ENCODE peak calls at places on chromosomes 4 and X, in ten cellular contexts. D, W, I, S, H, A, O, B, F and M are unnamed samples.

GRCh38 chr4:76406070-76406469 is 14.9 kb downstream of the CCDC158 start:
- DNase-seq in D (no peak), W (no peak), I (no peak), S (no peak), H (no peak), A (no peak), O (no peak), B (no peak), F (no peak), M (no peak)

GRCh38 chr4:115729739-115730266 is 616.4 kb upstream of the NDST4 start:
- DNase-seq in D (no peak), W (no peak), I (no peak), S (no peak), H (no peak), A (no peak), O (no peak), B (no peak), F (no peak), M (no peak)

GRCh38 chr4:53653484-53654053 is 62.3 kb upstream of the LNX1 start:
- DNase-seq in D (no peak), W (no peak), I (peak), S (no peak), H (no peak), A (no peak), O (peak), B (no peak), F (peak), M (no peak)

GRCh38 chr4:75830906-75831305 is 71.3 kb downstream of the PPEF2 start:
- DNase-seq in D (no peak), W (no peak), I (no peak), S (no peak), H (no peak), A (no peak), O (no peak), B (no peak), F (no peak), M (no peak)

GRCh38 chrX:102345916-102346315 is 93.9 kb downstream of the NXF2B start:
- DNase-seq in D (peak), W (peak), I (peak), S (peak), H (peak), A (peak), O (peak), B (peak), F (peak), M (peak)

GRCh38 chr4:184384056-184384809 is 90.1 kb downstream of the IRF2 start:
- DNase-seq in D (peak), W (peak), I (peak), S (no peak), H (no peak), A (peak), O (peak), B (no peak), F (peak), M (no peak)

GRCh38 chrX:118974088-118974907 is at the start of gene LONRF3:
- DNase-seq in D (peak), W (no peak), I (peak), S (peak), H (peak), A (peak), O (no peak), B (peak), F (peak), M (peak)

GRCh38 chr4:75834095-75834771 is 68.0 kb downstream of the PPEF2 start:
- DNase-seq in D (no peak), W (no peak), I (no peak), S (no peak), H (no peak), A (no peak), O (no peak), B (no peak), F (no peak), M (no peak)

GRCh38 chr4:77564231-77564630 is 41.4 kb upstream of the CXCL13 start:
- DNase-seq in D (no peak), W (no peak), I (peak), S (no peak), H (peak), A (no peak), O (no peak), B (no peak), F (no peak), M (peak)

GRCh38 chrX:71177327-71177726 is 32.7 kb downstream of the NLGN3 start:
- DNase-seq in D (no peak), W (no peak), I (no peak), S (no peak), H (no peak), A (no peak), O (no peak), B (no peak), F (no peak), M (no peak)

GRCh38 chr4:39469429-39470077 is 10.7 kb downstream of the LIAS start:
- DNase-seq in D (peak), W (peak), I (peak), S (no peak), H (no peak), A (peak), O (peak), B (no peak), F (peak), M (no peak)

GRCh38 chr4:89184407-89184806 is 73.1 kb downstream of the TIGD2 start:
- DNase-seq in D (no peak), W (no peak), I (no peak), S (no peak), H (no peak), A (no peak), O (no peak), B (no peak), F (no peak), M (no peak)

GRCh38 chr4:113893546-113893945 is 85.9 kb downstream of the ARSJ start:
- DNase-seq in D (peak), W (no peak), I (no peak), S (no peak), H (no peak), A (no peak), O (no peak), B (no peak), F (no peak), M (no peak)

GRCh38 chr4:84804126-84804525 is 162.4 kb downstream of the WDFY3 start:
- DNase-seq in D (no peak), W (no peak), I (no peak), S (no peak), H (no peak), A (no peak), O (no peak), B (no peak), F (no peak), M (no peak)

GRCh38 chr4:16677545-16677944 is 220.9 kb downstream of the LDB2 start:
- DNase-seq in D (no peak), W (no peak), I (no peak), S (no peak), H (no peak), A (no peak), O (no peak), B (no peak), F (no peak), M (no peak)

GRCh38 chr4:3861720-3862639 is 95.8 kb downstream of the ADRA2C start:
- DNase-seq in D (no peak), W (no peak), I (no peak), S (no peak), H (no peak), A (no peak), O (no peak), B (no peak), F (no peak), M (no peak)

GRCh38 chr4:17662694-17663093 is 48.3 kb downstream of the MED28 start:
- DNase-seq in D (peak), W (peak), I (no peak), S (no peak), H (no peak), A (no peak), O (peak), B (no peak), F (no peak), M (no peak)

GRCh38 chr4:4549534-4549933 is 7.7 kb upstream of the STX18 start:
- DNase-seq in D (no peak), W (no peak), I (no peak), S (no peak), H (no peak), A (no peak), O (peak), B (no peak), F (no peak), M (no peak)

GRCh38 chr4:6347511-6348045 is 77.9 kb downstream of the WFS1 start:
- DNase-seq in D (no peak), W (no peak), I (no peak), S (no peak), H (no peak), A (no peak), O (no peak), B (no peak), F (no peak), M (no peak)

GRCh38 chr4:37970702-37971101 is 10.5 kb downstream of the PTTG2 start:
- DNase-seq in D (peak), W (peak), I (peak), S (peak), H (no peak), A (peak), O (peak), B (no peak), F (no peak), M (peak)

GRCh38 chr4:151766691-151767090 is 5.9 kb upstream of the GATB start:
- DNase-seq in D (no peak), W (no peak), I (no peak), S (no peak), H (no peak), A (peak), O (peak), B (no peak), F (no peak), M (no peak)

GRCh38 chr4:104915864-104916263 is 230.8 kb upstream of the TET2 start:
- DNase-seq in D (no peak), W (no peak), I (no peak), S (no peak), H (no peak), A (peak), O (no peak), B (no peak), F (no peak), M (no peak)

GRCh38 chrX:154596290-154596929 is 11.5 kb downstream of the CTAG1A start:
- DNase-seq in D (no peak), W (peak), I (peak), S (no peak), H (no peak), A (peak), O (peak), B (no peak), F (peak), M (no peak)

GRCh38 chr4:183492791-183493221 is 12.1 kb upstream of the ING2 start:
- DNase-seq in D (no peak), W (peak), I (no peak), S (no peak), H (no peak), A (no peak), O (peak), B (no peak), F (no peak), M (no peak)

GRCh38 chr4:137000432-137000831 is 531.9 kb downstream of the PCDH18 start:
- DNase-seq in D (no peak), W (no peak), I (no peak), S (no peak), H (no peak), A (no peak), O (no peak), B (no peak), F (no peak), M (no peak)

GRCh38 chr4:23373269-23373668 is 516.6 kb downstream of the PPARGC1A start:
- DNase-seq in D (no peak), W (peak), I (peak), S (peak), H (no peak), A (peak), O (peak), B (no peak), F (no peak), M (peak)

GRCh38 chr4:173517781-173518371 is 12.2 kb downstream of the HAND2 start:
- DNase-seq in D (no peak), W (no peak), I (no peak), S (no peak), H (no peak), A (peak), O (no peak), B (no peak), F (peak), M (no peak)

GRCh38 chr4:81471361-81472248 is at the start of gene RASGEF1B:
- DNase-seq in D (peak), W (peak), I (peak), S (peak), H (peak), A (peak), O (peak), B (peak), F (peak), M (peak)

GRCh38 chr4:105710678-105711077 is 2.1 kb downstream of the GSTCD start:
- DNase-seq in D (no peak), W (no peak), I (no peak), S (no peak), H (no peak), A (no peak), O (peak), B (no peak), F (no peak), M (no peak)

GRCh38 chrX:155071694-155072215 is 447 bp downstream of the BRCC3 start:
- DNase-seq in D (peak), W (no peak), I (no peak), S (no peak), H (no peak), A (no peak), O (no peak), B (no peak), F (peak), M (no peak)

GRCh38 chr4:122577808-122578781 is 42.8 kb downstream of the IL21 start:
- DNase-seq in D (peak), W (no peak), I (no peak), S (no peak), H (no peak), A (peak), O (peak), B (no peak), F (peak), M (no peak)

GRCh38 chr4:41746025-41746439 is 2.5 kb downstream of the PHOX2B start:
- DNase-seq in D (no peak), W (no peak), I (no peak), S (no peak), H (no peak), A (peak), O (no peak), B (no peak), F (peak), M (no peak)

GRCh38 chrX:12949205-12949926 is 25.5 kb upstream of the TMSB4X start:
- DNase-seq in D (no peak), W (no peak), I (no peak), S (no peak), H (no peak), A (no peak), O (no peak), B (no peak), F (no peak), M (no peak)

GRCh38 chrX:141669689-141670088 is 28.9 kb downstream of the SPANXD start:
- DNase-seq in D (no peak), W (no peak), I (no peak), S (no peak), H (no peak), A (no peak), O (no peak), B (no peak), F (no peak), M (no peak)

GRCh38 chr4:39043697-39044363 is 11.6 kb upstream of the TMEM156 start:
- DNase-seq in D (peak), W (no peak), I (no peak), S (no peak), H (no peak), A (no peak), O (peak), B (no peak), F (no peak), M (no peak)

GRCh38 chr4:72969957-72970356 is 99.6 kb downstream of the COX18 start:
- DNase-seq in D (no peak), W (no peak), I (no peak), S (no peak), H (no peak), A (no peak), O (peak), B (no peak), F (peak), M (no peak)

GRCh38 chrX:114774691-114775090 is 190.8 kb downstream of the HTR2C start:
- DNase-seq in D (no peak), W (no peak), I (no peak), S (no peak), H (no peak), A (peak), O (no peak), B (no peak), F (peak), M (no peak)
- TF ChIP-seq CTCF in D (no peak), W (peak), I (no peak), S (peak), H (no peak), A (peak), O (no peak), B (no peak), F (peak), M (no peak)

GRCh38 chrX:17848545-17849265 is 12.4 kb downstream of the RAI2 start:
- DNase-seq in D (no peak), W (no peak), I (no peak), S (no peak), H (no peak), A (no peak), O (no peak), B (no peak), F (no peak), M (no peak)
- H3K27ac ChIP-seq in D (no peak), W (no peak), I (no peak), S (peak), H (no peak), A (no peak), O (no peak), B (no peak), F (no peak), M (peak)

DNA sequence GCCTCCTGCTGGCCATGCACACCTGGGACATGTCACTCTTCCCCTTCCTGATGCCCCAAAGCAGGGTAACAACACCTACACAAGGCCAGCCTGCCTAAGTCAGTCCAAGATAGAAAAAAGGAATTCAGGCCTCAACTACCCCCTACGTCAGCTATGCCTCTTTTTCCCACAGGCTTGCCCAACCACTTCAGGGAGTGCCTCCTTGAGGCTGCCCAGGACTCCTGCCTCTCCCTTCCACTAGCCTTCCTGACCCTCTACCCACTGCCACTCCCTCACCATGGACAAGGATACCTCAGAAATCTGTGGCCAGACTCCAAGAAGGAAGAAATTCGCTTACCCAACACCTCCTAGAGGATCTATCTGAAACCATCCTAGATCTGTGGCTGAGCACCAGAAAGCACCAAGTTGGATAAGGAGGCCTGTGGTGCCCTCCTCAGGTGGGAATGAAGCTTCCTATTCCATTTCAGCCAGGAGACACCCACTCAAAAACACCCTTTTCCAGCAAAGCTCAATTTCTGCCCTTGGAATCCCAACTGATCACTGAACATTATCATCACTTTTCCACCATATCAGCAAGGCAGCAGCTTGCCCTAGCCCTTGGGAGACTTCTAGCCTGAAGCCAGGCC is 1.8 kb downstream of the KDM5C start:
- DNase-seq in D (no peak), W (no peak), I (no peak), S (no peak), H (no peak), A (peak), O (peak), B (no peak), F (peak), M (peak)
- TF ChIP-seq CTCF in D (peak), W (peak), I (no peak), S (no peak), H (no peak), A (peak), O (no peak), B (no peak), F (peak), M (no peak)

GRCh38 chrX:115372026-115372610 is 82.6 kb downstream of the LUZP4 start:
- DNase-seq in D (no peak), W (peak), I (no peak), S (no peak), H (no peak), A (peak), O (peak), B (no peak), F (peak), M (no peak)
- H3K27ac ChIP-seq in D (no peak), W (no peak), I (no peak), S (peak), H (peak), A (peak), O (no peak), B (no peak), F (peak), M (no peak)

GRCh38 chrX:39813631-39814246 is 284.0 kb downstream of the BCOR start:
- DNase-seq in D (no peak), W (no peak), I (peak), S (peak), H (peak), A (no peak), O (peak), B (peak), F (no peak), M (peak)

GRCh38 chrX:39815621-39816020 is 282.1 kb downstream of the BCOR start:
- DNase-seq in D (no peak), W (no peak), I (no peak), S (no peak), H (no peak), A (peak), O (no peak), B (no peak), F (no peak), M (no peak)

GRCh38 chrX:39811391-39811790 is 286.4 kb downstream of the BCOR start:
- DNase-seq in D (no peak), W (no peak), I (peak), S (no peak), H (no peak), A (peak), O (no peak), B (no peak), F (peak), M (no peak)

GRCh38 chrX:39816871-39817731 is 280.7 kb downstream of the BCOR start:
- DNase-seq in D (no peak), W (no peak), I (no peak), S (no peak), H (no peak), A (peak), O (no peak), B (no peak), F (peak), M (no peak)

GRCh38 chrX:39814391-39814790 is 283.4 kb downstream of the BCOR start:
- DNase-seq in D (peak), W (no peak), I (no peak), S (no peak), H (no peak), A (no peak), O (no peak), B (no peak), F (no peak), M (no peak)
- TF ChIP-seq CTCF in D (peak), W (peak), I (no peak), S (peak), H (peak), A (peak), O (peak), B (no peak), F (peak), M (peak)

DNA sequence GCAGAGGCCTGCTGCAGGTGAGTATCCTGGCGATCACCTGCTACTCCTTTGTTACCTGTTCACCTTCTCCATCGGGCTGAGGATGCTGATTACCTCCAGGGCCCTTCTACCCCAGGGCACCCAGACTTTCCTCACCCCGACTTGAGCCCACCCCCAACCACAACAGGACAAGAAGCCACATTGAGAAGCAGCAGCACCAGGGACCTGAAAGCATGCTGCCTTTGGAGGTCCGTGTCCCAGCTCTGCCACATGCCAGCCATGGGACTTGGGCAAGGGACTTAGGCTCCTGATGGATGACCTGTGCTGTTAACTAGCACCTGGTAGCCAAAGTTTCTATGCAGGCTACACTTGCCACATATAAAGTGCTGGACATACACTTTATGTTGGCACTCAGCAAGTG is 89.7 kb downstream of the CPZ start:
- DNase-seq in D (no peak), W (no peak), I (no peak), S (no peak), H (no peak), A (no peak), O (no peak), B (no peak), F (no peak), M (no peak)
- H3K27ac ChIP-seq in D (no peak), W (no peak), I (no peak), S (no peak), H (no peak), A (no peak), O (no peak), B (no peak), F (no peak), M (no peak)